ENCODE peak calls at places on chromosomes 3 and 15, in nine cellular contexts. K is neural progenitor cell; N is stimulated activated CD4-positive, alpha-beta T cell treated with anti-CD3 and anti-CD28 coated beads, Interleukin-15, amount 100 ng/mL, for 1 hour; V is heart left ventricle; O is stimulated activated CD8-positive, alpha-beta memory T cell treated with anti-CD3 and anti-CD28 coated beads, Interleukin-7, amount 100 ng/mL, for 48 hours; F is right cardiac atrium; E is glutamatergic neuron; W is coronary artery; P is ELF-1. Y is an unnamed sample.

GRCh38 chr3:49602877-49603411 is 48.7 kb downstream of the BSN start:
- DNase-seq in K (no peak), N (peak), V (no peak), O (peak), F (no peak), E (no peak), W (no peak), P (no peak), Y (no peak)

GRCh38 chr15:100256096-100256984 is 85.4 kb downstream of the ADAMTS17 start:
- DNase-seq in K (no peak), N (no peak), V (no peak), O (no peak), F (no peak), E (no peak), W (peak), P (no peak), Y (no peak)

GRCh38 chr3:185733980-185734724 is 90.7 kb downstream of the IGF2BP2 start:
- DNase-seq in K (peak), N (no peak), V (peak), O (no peak), F (no peak), E (no peak), W (no peak), P (peak), Y (peak)

GRCh38 chr3:40292637-40293036 is 16.9 kb upstream of the EIF1B start:
- DNase-seq in K (peak), N (no peak), V (peak), O (no peak), F (no peak), E (no peak), W (no peak), P (peak), Y (no peak)

GRCh38 chr3:17741621-17742091 is 775 bp downstream of the TBC1D5 start:
- DNase-seq in K (no peak), N (no peak), V (no peak), O (no peak), F (no peak), E (no peak), W (no peak), P (no peak), Y (no peak)

GRCh38 chr3:10553586-10554235 is 48.3 kb upstream of the ATP2B2 start:
- DNase-seq in K (peak), N (no peak), V (no peak), O (no peak), F (peak), E (peak), W (peak), P (peak), Y (peak)

GRCh38 chr3:65855370-65856100 is 183.2 kb downstream of the MAGI1 start:
- DNase-seq in K (no peak), N (no peak), V (no peak), O (no peak), F (no peak), E (no peak), W (no peak), P (no peak), Y (no peak)

GRCh38 chr15:101652783-101653430 is 726 bp upstream of the TM2D3 start:
- DNase-seq in K (no peak), N (no peak), V (peak), O (no peak), F (no peak), E (no peak), W (no peak), P (peak), Y (no peak)

GRCh38 chr15:68829068-68829467 is 8.4 kb upstream of the ANP32A start:
- DNase-seq in K (peak), N (no peak), V (no peak), O (no peak), F (no peak), E (no peak), W (no peak), P (peak), Y (no peak)

GRCh38 chr15:74889882-74890768 is at the start of gene MPI:
- DNase-seq in K (peak), N (peak), V (peak), O (peak), F (peak), E (peak), W (peak), P (peak), Y (peak)

GRCh38 chr3:66473637-66474036 is 27.2 kb downstream of the LRIG1 start:
- DNase-seq in K (no peak), N (no peak), V (no peak), O (no peak), F (no peak), E (no peak), W (no peak), P (no peak), Y (no peak)

GRCh38 chr15:41577863-41578735 is 19.1 kb downstream of the TYRO3 start:
- DNase-seq in K (no peak), N (no peak), V (no peak), O (no peak), F (no peak), E (no peak), W (no peak), P (no peak), Y (no peak)

GRCh38 chr3:102020670-102021069 is 171.4 kb downstream of the NFKBIZ start:
- DNase-seq in K (no peak), N (no peak), V (no peak), O (no peak), F (no peak), E (no peak), W (no peak), P (no peak), Y (no peak)

GRCh38 chr3:69716119-69716518 is 23.1 kb upstream of the MITF start:
- DNase-seq in K (no peak), N (no peak), V (peak), O (no peak), F (peak), E (no peak), W (no peak), P (no peak), Y (no peak)

GRCh38 chr15:28914483-28915023 is 28.8 kb downstream of the APBA2 start:
- DNase-seq in K (no peak), N (no peak), V (no peak), O (no peak), F (no peak), E (no peak), W (no peak), P (no peak), Y (no peak)

GRCh38 chr3:144341461-144341860 is 369.8 kb downstream of the DIPK2A start:
- DNase-seq in K (no peak), N (no peak), V (no peak), O (no peak), F (no peak), E (no peak), W (no peak), P (no peak), Y (no peak)

GRCh38 chr15:90956551-90957104 is 1.9 kb downstream of the RCCD1 start:
- DNase-seq in K (peak), N (peak), V (peak), O (peak), F (peak), E (peak), W (no peak), P (peak), Y (peak)